ENCODE peak calls at places on chromosomes 6 and 20, in five cellular contexts. G is heart left ventricle; X is activated CD4-positive, alpha-beta T cell treated with anti-CD3 and anti-CD28 coated beads for 4 hours; D is retinal pigment epithelial cell; P is heart right ventricle. Q is an unnamed sample.

GRCh38 chr6:160259143-160259425 is 463 bp upstream of the SLC22A2 start:
- DNase-seq in G (no peak), X (no peak), D (no peak), P (no peak), Q (no peak)

GRCh38 chr20:6418732-6419131 is 295.9 kb upstream of the FERMT1 start:
- DNase-seq in X (no peak), P (no peak), D (no peak), G (no peak), Q (no peak)

GRCh38 chr6:74749211-74750142 is 456.4 kb downstream of the COL12A1 start:
- DNase-seq in G (no peak), X (no peak), D (peak; percentile 94), P (no peak), Q (peak; percentile 70)

GRCh38 chr6:39102821-39103136 is 12.2 kb downstream of the SAYSD1 start:
- DNase-seq in D (no peak), G (no peak), X (no peak), P (no peak), Q (no peak)

GRCh38 chr6:33621396-33622388 is 570 bp downstream of the ITPR3 start:
- DNase-seq in P (peak; percentile 47), X (peak; percentile 67), D (no peak), G (peak; percentile 52), Q (no peak)

GRCh38 chr6:163334264-163334663 is 80.3 kb upstream of the QKI start:
- DNase-seq in X (no peak), G (no peak), P (no peak), D (no peak), Q (no peak)

GRCh38 chr6:49072146-49072545 is 390.9 kb downstream of the MMUT start:
- DNase-seq in X (no peak), D (no peak), G (no peak), P (no peak), Q (no peak)

GRCh38 chr6:14031516-14031915 is 86.1 kb upstream of the CD83 start:
- DNase-seq in G (peak; percentile 21), P (no peak), D (no peak), X (no peak), Q (no peak)

GRCh38 chr6:8589941-8590676 is 154.8 kb upstream of the SLC35B3 start:
- DNase-seq in X (no peak), D (no peak), P (no peak), G (no peak), Q (no peak)

GRCh38 chr6:116369540-116370327 is 1.0 kb upstream of the DSE start:
- DNase-seq in P (no peak), G (no peak), X (no peak), D (no peak), Q (no peak)

GRCh38 chr6:163209005-163209404 is 205.5 kb upstream of the QKI start:
- DNase-seq in G (no peak), X (no peak), P (peak; percentile 16), D (no peak), Q (no peak)

GRCh38 chr6:42745083-42745637 is 743 bp downstream of the TBCC start:
- DNase-seq in X (peak; percentile 5), P (peak; percentile 14), G (peak; percentile 22), D (no peak), Q (no peak)

GRCh38 chr20:47689726-47690125 is 95.6 kb downstream of the SULF2 start:
- DNase-seq in X (no peak), D (no peak), P (no peak), G (no peak), Q (no peak)

GRCh38 chr20:23147964-23148720 is 62.0 kb upstream of the CD93 start:
- DNase-seq in G (peak; percentile 36), D (no peak), P (peak; percentile 46), X (no peak), Q (peak; percentile 73)

GRCh38 chr20:63968136-63968927 is 1.4 kb downstream of the ZNF512B start:
- DNase-seq in G (peak; percentile 20), D (no peak), P (peak; percentile 8), X (no peak), Q (no peak)

GRCh38 chr6:121886223-121886830 is 450.9 kb downstream of the GJA1 start:
- DNase-seq in D (no peak), P (no peak), X (no peak), G (no peak), Q (no peak)

GRCh38 chr6:39430968-39431523 is 108.5 kb upstream of the KCNK16 start:
- DNase-seq in G (peak; percentile 42), P (peak; percentile 68), X (no peak), D (peak; percentile 52), Q (no peak)

GRCh38 chr6:33254591-33254990 is 17.1 kb downstream of the VPS52 start:
- DNase-seq in X (no peak), P (no peak), G (no peak), D (no peak), Q (no peak)

GRCh38 chr20:60718743-60719142 is 533.3 kb upstream of the CDH4 start:
- DNase-seq in X (no peak), D (no peak), G (no peak), P (no peak), Q (no peak)